ENCODE peak calls at places on chromosome 12, in four cellular contexts. One of them, this sample, is unnamed.

GRCh38 chr12:68163546-68164210 is 4.1 kb upstream of the IFNG start:
- DNase-seq in progenitor cell of endocrine pancreas: no peak
- DNase-seq in upper lobe of left lung: no peak
- DNase-seq in IMR-90: no peak
- DNase-seq in this sample: no peak

GRCh38 chr12:65895031-65895430 is 70.7 kb downstream of the HMGA2 start:
- DNase-seq in progenitor cell of endocrine pancreas: no peak
- DNase-seq in upper lobe of left lung: no peak
- DNase-seq in IMR-90: no peak
- DNase-seq in this sample: no peak

GRCh38 chr12:16112151-16112550 is 165.3 kb downstream of the SLC15A5 start:
- DNase-seq in progenitor cell of endocrine pancreas: no peak
- DNase-seq in upper lobe of left lung: peak
- DNase-seq in IMR-90: no peak
- DNase-seq in this sample: no peak

GRCh38 chr12:13973981-13974380 is 7.4 kb downstream of the GRIN2B start:
- DNase-seq in progenitor cell of endocrine pancreas: no peak
- DNase-seq in upper lobe of left lung: no peak
- DNase-seq in IMR-90: no peak
- DNase-seq in this sample: no peak

GRCh38 chr12:59736786-59737185 is 141.0 kb downstream of the SLC16A7 start:
- DNase-seq in progenitor cell of endocrine pancreas: no peak
- DNase-seq in upper lobe of left lung: no peak
- DNase-seq in IMR-90: peak
- DNase-seq in this sample: no peak

GRCh38 chr12:94263905-94264655 is 115.7 kb downstream of the PLXNC1 start:
- DNase-seq in progenitor cell of endocrine pancreas: no peak
- DNase-seq in upper lobe of left lung: peak
- DNase-seq in IMR-90: no peak
- DNase-seq in this sample: no peak

GRCh38 chr12:3049596-3050314 is 27.4 kb upstream of the TSPAN9 start:
- DNase-seq in progenitor cell of endocrine pancreas: no peak
- DNase-seq in upper lobe of left lung: no peak
- DNase-seq in IMR-90: no peak
- DNase-seq in this sample: no peak

GRCh38 chr12:52202361-52203078 is 10.7 kb upstream of the KRT80 start:
- DNase-seq in progenitor cell of endocrine pancreas: no peak
- DNase-seq in upper lobe of left lung: no peak
- DNase-seq in IMR-90: peak
- DNase-seq in this sample: no peak

GRCh38 chr12:51593539-51593938 is 2.5 kb downstream of the SCN8A start:
- DNase-seq in progenitor cell of endocrine pancreas: no peak
- DNase-seq in upper lobe of left lung: no peak
- DNase-seq in IMR-90: peak
- DNase-seq in this sample: peak

GRCh38 chr12:103513875-103514274 is 18.1 kb upstream of the C12orf42 start:
- DNase-seq in progenitor cell of endocrine pancreas: no peak
- DNase-seq in upper lobe of left lung: no peak
- DNase-seq in IMR-90: no peak
- DNase-seq in this sample: no peak

GRCh38 chr12:5171701-5172100 is 128.0 kb downstream of the KCNA5 start:
- DNase-seq in progenitor cell of endocrine pancreas: peak
- DNase-seq in upper lobe of left lung: no peak
- DNase-seq in IMR-90: peak
- DNase-seq in this sample: no peak

GRCh38 chr12:23954332-23954731 is 4.9 kb upstream of the SOX5 start:
- DNase-seq in progenitor cell of endocrine pancreas: no peak
- DNase-seq in upper lobe of left lung: no peak
- DNase-seq in IMR-90: peak
- DNase-seq in this sample: no peak

GRCh38 chr12:20567413-20567812 is 127.7 kb upstream of the SLCO1C1 start:
- DNase-seq in progenitor cell of endocrine pancreas: no peak
- DNase-seq in upper lobe of left lung: no peak
- DNase-seq in IMR-90: peak
- DNase-seq in this sample: no peak

GRCh38 chr12:124683330-124683662 is 115.9 kb upstream of the NCOR2 start:
- DNase-seq in progenitor cell of endocrine pancreas: no peak
- DNase-seq in upper lobe of left lung: no peak
- DNase-seq in IMR-90: peak
- DNase-seq in this sample: peak

GRCh38 chr12:104886418-104887401 is 71.4 kb downstream of the SLC41A2 start:
- DNase-seq in progenitor cell of endocrine pancreas: no peak
- DNase-seq in upper lobe of left lung: no peak
- DNase-seq in IMR-90: peak
- DNase-seq in this sample: no peak

GRCh38 chr12:43669373-43669772 is 89.2 kb downstream of the PUS7L start:
- DNase-seq in progenitor cell of endocrine pancreas: no peak
- DNase-seq in upper lobe of left lung: no peak
- DNase-seq in IMR-90: no peak
- DNase-seq in this sample: no peak

GRCh38 chr12:18422849-18423248 is 161.5 kb downstream of the PIK3C2G start:
- DNase-seq in progenitor cell of endocrine pancreas: no peak
- DNase-seq in upper lobe of left lung: no peak
- DNase-seq in IMR-90: peak
- DNase-seq in this sample: no peak

GRCh38 chr12:26091837-26092236 is 33.0 kb downstream of the BHLHE41 start:
- DNase-seq in progenitor cell of endocrine pancreas: no peak
- DNase-seq in upper lobe of left lung: no peak
- DNase-seq in IMR-90: no peak
- DNase-seq in this sample: no peak

GRCh38 chr12:21239866-21240265 is 94.9 kb downstream of the SLCO1A2 start:
- DNase-seq in progenitor cell of endocrine pancreas: no peak
- DNase-seq in upper lobe of left lung: no peak
- DNase-seq in IMR-90: no peak
- DNase-seq in this sample: no peak

GRCh38 chr12:113271466-113271852 is 50.2 kb downstream of the TPCN1 start:
- DNase-seq in progenitor cell of endocrine pancreas: no peak
- DNase-seq in upper lobe of left lung: no peak
- DNase-seq in IMR-90: no peak
- DNase-seq in this sample: no peak

GRCh38 chr12:2483713-2484112 is 311.1 kb upstream of the FKBP4 start:
- DNase-seq in progenitor cell of endocrine pancreas: no peak
- DNase-seq in upper lobe of left lung: no peak
- DNase-seq in IMR-90: no peak
- DNase-seq in this sample: no peak

GRCh38 chr12:53060721-53061276 is 10.9 kb downstream of the TNS2 start:
- DNase-seq in progenitor cell of endocrine pancreas: no peak
- DNase-seq in upper lobe of left lung: peak
- DNase-seq in IMR-90: no peak
- DNase-seq in this sample: no peak

GRCh38 chr12:44750468-44750867 is 125.6 kb downstream of the NELL2 start:
- DNase-seq in progenitor cell of endocrine pancreas: no peak
- DNase-seq in upper lobe of left lung: no peak
- DNase-seq in IMR-90: no peak
- DNase-seq in this sample: no peak

GRCh38 chr12:75208851-75209781 is 523 bp downstream of the KCNC2 start:
- DNase-seq in progenitor cell of endocrine pancreas: peak
- DNase-seq in upper lobe of left lung: peak
- DNase-seq in IMR-90: peak
- DNase-seq in this sample: peak

DNA sequence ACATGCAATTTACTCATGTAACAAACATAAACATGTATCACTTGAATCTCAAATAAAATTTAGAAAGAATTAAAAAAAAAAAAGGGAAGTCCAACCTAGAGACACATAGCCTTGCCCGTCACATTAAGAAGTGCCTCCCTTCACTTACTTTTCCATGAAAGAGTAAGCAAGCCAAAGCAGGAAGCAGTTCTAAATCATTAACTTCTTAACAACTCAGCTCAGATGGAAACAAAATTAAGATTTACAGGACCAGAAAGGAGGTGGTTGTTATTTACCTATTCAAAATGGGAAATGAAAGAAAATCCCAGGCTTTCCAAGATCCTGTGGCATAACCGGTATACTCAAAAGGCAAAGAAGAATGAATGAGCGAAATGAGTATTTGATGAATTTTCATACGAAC is 258.6 kb upstream of the DCN start:
- DNase-seq in progenitor cell of endocrine pancreas: no peak
- DNase-seq in upper lobe of left lung: no peak
- DNase-seq in IMR-90: no peak
- DNase-seq in this sample: no peak
- TF ChIP-seq CTCF in progenitor cell of endocrine pancreas: no peak
- TF ChIP-seq CTCF in upper lobe of left lung: no peak
- TF ChIP-seq CTCF in IMR-90: no peak
- TF ChIP-seq CTCF in this sample: no peak

DNA sequence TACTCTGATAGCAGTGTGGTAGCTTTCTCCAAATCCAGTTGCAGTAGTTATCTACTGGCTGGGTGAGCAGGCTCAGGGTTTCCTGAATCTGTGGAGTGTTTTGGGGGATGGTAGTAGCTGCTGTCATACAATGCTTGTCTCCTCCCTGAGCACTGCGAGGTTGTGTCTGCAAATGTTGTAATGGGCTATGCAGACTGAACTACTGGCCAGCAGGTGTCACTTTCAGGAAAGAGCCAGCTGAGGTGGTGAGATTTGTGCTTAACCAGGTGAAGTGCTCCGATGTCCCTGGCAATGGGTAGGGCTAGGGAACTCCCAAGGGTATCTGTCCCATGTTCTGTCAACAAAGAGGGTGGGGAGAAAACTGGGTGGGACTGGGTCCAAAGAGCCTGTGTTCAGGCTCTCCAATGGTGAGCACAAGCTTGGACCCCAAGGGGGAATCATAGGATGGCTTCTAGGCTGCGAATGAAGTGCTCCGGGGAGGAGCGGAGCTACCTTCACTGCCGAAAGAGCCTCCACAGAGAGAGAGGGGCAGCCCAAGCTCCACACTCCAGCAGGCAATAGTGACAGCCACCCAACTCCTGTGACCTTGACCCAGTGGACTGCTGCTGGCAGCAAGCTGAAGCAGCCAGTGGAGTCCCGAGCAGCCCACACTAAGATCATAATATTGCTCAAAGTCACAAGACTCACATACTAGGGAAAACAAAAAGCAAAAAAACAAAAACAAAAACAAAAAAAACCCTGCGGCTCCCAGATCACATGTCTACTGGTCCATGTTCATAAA is 1324.0 kb upstream of the USP15 start:
- DNase-seq in progenitor cell of endocrine pancreas: no peak
- DNase-seq in upper lobe of left lung: no peak
- DNase-seq in IMR-90: no peak
- DNase-seq in this sample: no peak
- TF ChIP-seq CTCF in progenitor cell of endocrine pancreas: no peak
- TF ChIP-seq CTCF in upper lobe of left lung: no peak
- TF ChIP-seq CTCF in IMR-90: no peak
- TF ChIP-seq CTCF in this sample: no peak

GRCh38 chr12:128644664-128645296 is 179.0 kb downstream of the SLC15A4 start:
- DNase-seq in progenitor cell of endocrine pancreas: peak
- DNase-seq in upper lobe of left lung: no peak
- DNase-seq in IMR-90: no peak
- DNase-seq in this sample: peak
- TF ChIP-seq CTCF in progenitor cell of endocrine pancreas: peak
- TF ChIP-seq CTCF in upper lobe of left lung: peak
- TF ChIP-seq CTCF in IMR-90: no peak
- TF ChIP-seq CTCF in this sample: peak

DNA sequence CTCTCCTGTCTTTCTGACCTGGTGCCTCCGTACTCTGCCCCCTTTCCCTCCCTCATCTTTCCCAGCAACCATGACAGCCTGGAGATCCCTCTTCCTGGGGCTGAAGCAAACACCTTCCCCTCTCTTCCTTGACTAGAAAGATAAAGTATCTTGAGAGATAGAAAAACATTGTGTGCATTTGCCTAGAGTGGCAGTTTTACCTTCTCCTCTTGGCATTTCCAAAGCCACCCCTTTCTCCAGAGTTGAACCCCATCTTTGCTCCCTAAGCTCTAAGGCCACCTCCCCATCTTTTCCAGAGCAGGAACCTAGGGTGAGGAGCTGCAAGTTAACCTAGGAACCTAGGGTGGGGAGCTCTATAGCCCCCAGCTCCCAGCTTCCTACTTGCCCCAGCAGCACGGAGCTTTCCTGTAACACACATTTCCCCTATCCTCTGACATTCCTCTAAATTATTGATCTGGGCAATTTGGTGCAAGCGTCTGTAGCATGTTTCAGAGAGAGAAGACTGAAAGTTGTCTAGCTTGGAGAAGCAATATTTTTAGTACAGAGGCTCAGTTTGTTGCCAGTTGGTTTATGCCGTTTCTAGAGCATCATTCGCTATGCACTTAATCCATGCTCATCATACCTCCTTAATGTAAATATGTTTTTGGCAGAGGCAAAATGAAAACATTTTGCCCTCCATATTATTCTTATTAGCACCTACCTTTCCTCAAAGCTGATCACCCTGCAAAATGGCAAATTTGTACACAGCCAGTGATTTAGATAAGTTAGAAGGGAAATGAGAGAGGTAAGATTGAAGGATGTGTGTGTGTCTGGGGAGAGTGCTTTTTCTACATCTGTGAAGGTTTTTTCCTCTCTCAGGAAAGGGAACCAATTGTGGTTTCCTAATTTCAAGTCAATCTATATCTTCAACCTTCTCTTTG is 5.4 kb upstream of the TBX3 start:
- DNase-seq in progenitor cell of endocrine pancreas: no peak
- DNase-seq in upper lobe of left lung: no peak
- DNase-seq in IMR-90: no peak
- DNase-seq in this sample: no peak
- TF ChIP-seq CTCF in progenitor cell of endocrine pancreas: no peak
- TF ChIP-seq CTCF in upper lobe of left lung: no peak
- TF ChIP-seq CTCF in IMR-90: no peak
- TF ChIP-seq CTCF in this sample: no peak

GRCh38 chr12:123526542-123527080 is 6.9 kb downstream of the RILPL1 start:
- DNase-seq in progenitor cell of endocrine pancreas: no peak
- DNase-seq in upper lobe of left lung: no peak
- DNase-seq in IMR-90: no peak
- DNase-seq in this sample: no peak
- TF ChIP-seq CTCF in progenitor cell of endocrine pancreas: no peak
- TF ChIP-seq CTCF in upper lobe of left lung: no peak
- TF ChIP-seq CTCF in IMR-90: no peak
- TF ChIP-seq CTCF in this sample: no peak

DNA sequence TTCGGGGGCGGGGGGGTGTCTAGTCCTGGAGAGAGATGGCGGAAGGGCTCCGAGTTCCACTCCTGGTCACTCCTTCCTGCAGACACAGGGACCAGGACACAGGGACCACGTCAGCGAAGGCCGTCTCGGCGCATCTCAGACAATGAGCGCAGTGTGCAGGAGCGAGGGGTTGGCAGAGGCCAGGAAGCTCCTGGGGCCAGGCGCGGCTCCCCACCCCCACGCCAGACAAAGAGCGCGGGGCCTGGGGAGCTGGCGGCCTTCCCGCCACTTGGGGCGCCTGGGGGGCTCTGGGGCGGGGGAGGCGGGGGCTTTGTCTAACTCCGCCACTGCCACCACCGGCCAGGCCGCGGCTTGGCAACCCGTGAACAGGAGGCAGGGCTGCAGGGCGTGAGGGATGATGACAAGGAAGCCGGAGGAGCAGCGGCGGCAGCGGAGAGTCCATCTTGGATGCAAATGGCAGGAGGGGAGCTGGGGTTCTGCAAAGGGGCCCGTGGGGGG is 2.2 kb downstream of the CDK2AP1 start:
- DNase-seq in progenitor cell of endocrine pancreas: peak
- DNase-seq in upper lobe of left lung: peak
- DNase-seq in IMR-90: peak
- DNase-seq in this sample: no peak
- TF ChIP-seq CTCF in progenitor cell of endocrine pancreas: peak
- TF ChIP-seq CTCF in upper lobe of left lung: peak
- TF ChIP-seq CTCF in IMR-90: peak
- TF ChIP-seq CTCF in this sample: peak

This sample was measured in mesothelial cell of epicardium.